ENCODE peak calls at places on chromosomes 3 and 15, in four cellular contexts. One of them, this sample, is unnamed.

GRCh38 chr3:124882749-124883148 is 4.4 kb downstream of the ITGB5 start:
- DNase-seq in NCI-H1694: no peak
- DNase-seq in activated CD8-positive, alpha-beta memory T cell treated with anti-CD3 and anti-CD28 coated beads for 4 hours: no peak
- DNase-seq in GM04504: no peak
- DNase-seq in this sample: no peak

GRCh38 chr3:96869316-96869715 is 54.9 kb downstream of the EPHA6 start:
- DNase-seq in NCI-H1694: no peak
- DNase-seq in activated CD8-positive, alpha-beta memory T cell treated with anti-CD3 and anti-CD28 coated beads for 4 hours: no peak
- DNase-seq in GM04504: no peak
- DNase-seq in this sample: no peak

GRCh38 chr15:40306371-40306770 is 1.4 kb downstream of the PLCB2 start:
- DNase-seq in NCI-H1694: no peak
- DNase-seq in activated CD8-positive, alpha-beta memory T cell treated with anti-CD3 and anti-CD28 coated beads for 4 hours: no peak
- DNase-seq in GM04504: no peak
- DNase-seq in this sample: no peak

GRCh38 chr3:159824341-159824740 is 164.3 kb upstream of the IL12A start:
- DNase-seq in NCI-H1694: no peak
- DNase-seq in activated CD8-positive, alpha-beta memory T cell treated with anti-CD3 and anti-CD28 coated beads for 4 hours: no peak
- DNase-seq in GM04504: peak
- DNase-seq in this sample: no peak

GRCh38 chr15:101489236-101489632 is 273 bp downstream of the PCSK6 start:
- DNase-seq in NCI-H1694: no peak
- DNase-seq in activated CD8-positive, alpha-beta memory T cell treated with anti-CD3 and anti-CD28 coated beads for 4 hours: no peak
- DNase-seq in GM04504: no peak
- DNase-seq in this sample: peak

GRCh38 chr3:116739678-116740077 is 30.1 kb downstream of the TUSC7 start:
- DNase-seq in NCI-H1694: no peak
- DNase-seq in activated CD8-positive, alpha-beta memory T cell treated with anti-CD3 and anti-CD28 coated beads for 4 hours: no peak
- DNase-seq in GM04504: no peak
- DNase-seq in this sample: no peak

GRCh38 chr3:52277071-52277964 is 1.1 kb downstream of the WDR82 start:
- DNase-seq in NCI-H1694: no peak
- DNase-seq in activated CD8-positive, alpha-beta memory T cell treated with anti-CD3 and anti-CD28 coated beads for 4 hours: peak
- DNase-seq in GM04504: no peak
- DNase-seq in this sample: peak

GRCh38 chr15:82767163-82767829 is 38.6 kb downstream of the FSD2 start:
- DNase-seq in NCI-H1694: no peak
- DNase-seq in activated CD8-positive, alpha-beta memory T cell treated with anti-CD3 and anti-CD28 coated beads for 4 hours: no peak
- DNase-seq in GM04504: no peak
- DNase-seq in this sample: no peak

GRCh38 chr3:138186803-138187295 is 252 bp upstream of the ARMC8 start:
- DNase-seq in NCI-H1694: peak
- DNase-seq in activated CD8-positive, alpha-beta memory T cell treated with anti-CD3 and anti-CD28 coated beads for 4 hours: peak
- DNase-seq in GM04504: peak
- DNase-seq in this sample: no peak

GRCh38 chr15:91603681-91604080 is 249.8 kb upstream of the SLCO3A1 start:
- DNase-seq in NCI-H1694: no peak
- DNase-seq in activated CD8-positive, alpha-beta memory T cell treated with anti-CD3 and anti-CD28 coated beads for 4 hours: no peak
- DNase-seq in GM04504: no peak
- DNase-seq in this sample: no peak

GRCh38 chr3:107464037-107464436 is 58.7 kb upstream of the BBX start:
- DNase-seq in NCI-H1694: no peak
- DNase-seq in activated CD8-positive, alpha-beta memory T cell treated with anti-CD3 and anti-CD28 coated beads for 4 hours: no peak
- DNase-seq in GM04504: no peak
- DNase-seq in this sample: no peak

GRCh38 chr3:197505796-197506553 is 49.8 kb downstream of the BDH1 start:
- DNase-seq in NCI-H1694: no peak
- DNase-seq in activated CD8-positive, alpha-beta memory T cell treated with anti-CD3 and anti-CD28 coated beads for 4 hours: no peak
- DNase-seq in GM04504: no peak
- DNase-seq in this sample: no peak

GRCh38 chr3:149085828-149086231 is 503 bp downstream of the HLTF start:
- DNase-seq in NCI-H1694: no peak
- DNase-seq in activated CD8-positive, alpha-beta memory T cell treated with anti-CD3 and anti-CD28 coated beads for 4 hours: no peak
- DNase-seq in GM04504: no peak
- DNase-seq in this sample: no peak

GRCh38 chr3:25973111-25973510 is 183.2 kb downstream of the OXSM start:
- DNase-seq in NCI-H1694: peak
- DNase-seq in activated CD8-positive, alpha-beta memory T cell treated with anti-CD3 and anti-CD28 coated beads for 4 hours: no peak
- DNase-seq in GM04504: no peak
- DNase-seq in this sample: peak

GRCh38 chr3:59480486-59480995 is 430.7 kb upstream of the CFAP20DC start:
- DNase-seq in NCI-H1694: no peak
- DNase-seq in activated CD8-positive, alpha-beta memory T cell treated with anti-CD3 and anti-CD28 coated beads for 4 hours: no peak
- DNase-seq in GM04504: peak
- DNase-seq in this sample: no peak

GRCh38 chr15:96544162-96544756 is 213.8 kb downstream of the NR2F2 start:
- DNase-seq in NCI-H1694: no peak
- DNase-seq in activated CD8-positive, alpha-beta memory T cell treated with anti-CD3 and anti-CD28 coated beads for 4 hours: no peak
- DNase-seq in GM04504: no peak
- DNase-seq in this sample: no peak

GRCh38 chr15:91849749-91850161 is 3.8 kb upstream of the SLCO3A1 start:
- DNase-seq in NCI-H1694: peak
- DNase-seq in activated CD8-positive, alpha-beta memory T cell treated with anti-CD3 and anti-CD28 coated beads for 4 hours: no peak
- DNase-seq in GM04504: peak
- DNase-seq in this sample: peak

GRCh38 chr3:59101091-59101738 is 51.4 kb upstream of the CFAP20DC start:
- DNase-seq in NCI-H1694: no peak
- DNase-seq in activated CD8-positive, alpha-beta memory T cell treated with anti-CD3 and anti-CD28 coated beads for 4 hours: no peak
- DNase-seq in GM04504: no peak
- DNase-seq in this sample: no peak

GRCh38 chr3:42043116-42043796 is 47.9 kb upstream of the TRAK1 start:
- DNase-seq in NCI-H1694: no peak
- DNase-seq in activated CD8-positive, alpha-beta memory T cell treated with anti-CD3 and anti-CD28 coated beads for 4 hours: no peak
- DNase-seq in GM04504: no peak
- DNase-seq in this sample: peak